ENCODE peak calls at places on chromosomes 11 and 22, in eight cellular contexts. One of them, this sample, is unnamed.
A peak's percentile ranks its signal among the peaks of the same experiment; 100 is the strongest.

GRCh38 chr11:18567081-18567480 is 21.5 kb downstream of the UEVLD start:
- DNase-seq in breast epithelium: no peak
- DNase-seq in GM23338: no peak
- DNase-seq in upper lobe of left lung: no peak
- DNase-seq in prostate gland: no peak
- DNase-seq in endothelial cell of umbilical vein: no peak
- DNase-seq in transverse colon: no peak
- DNase-seq in stomach: no peak
- DNase-seq in this sample: no peak

GRCh38 chr11:40306938-40307548 is 1152.4 kb downstream of the LRRC4C start:
- DNase-seq in GM23338: peak; percentile 74
- DNase-seq in breast epithelium: no peak
- DNase-seq in prostate gland: no peak
- DNase-seq in stomach: no peak
- DNase-seq in upper lobe of left lung: no peak
- DNase-seq in transverse colon: no peak
- DNase-seq in endothelial cell of umbilical vein: peak; percentile 64
- DNase-seq in this sample: peak; percentile 11

GRCh38 chr22:37752189-37753061 is 55.3 kb upstream of the GCAT start:
- DNase-seq in GM23338: no peak
- DNase-seq in endothelial cell of umbilical vein: peak; percentile 90
- DNase-seq in transverse colon: peak; percentile 89
- DNase-seq in stomach: peak; percentile 93
- DNase-seq in upper lobe of left lung: peak; percentile 90
- DNase-seq in breast epithelium: peak; percentile 94
- DNase-seq in prostate gland: peak; percentile 88
- DNase-seq in this sample: no peak

GRCh38 chr11:119672597-119672996 is 56.4 kb downstream of the NECTIN1 start:
- DNase-seq in prostate gland: no peak
- DNase-seq in endothelial cell of umbilical vein: no peak
- DNase-seq in GM23338: no peak
- DNase-seq in upper lobe of left lung: no peak
- DNase-seq in breast epithelium: no peak
- DNase-seq in stomach: no peak
- DNase-seq in transverse colon: no peak
- DNase-seq in this sample: no peak

GRCh38 chr22:48704335-48704734 is 1123.3 kb downstream of the BRD1 start:
- DNase-seq in stomach: no peak
- DNase-seq in upper lobe of left lung: peak; percentile 28
- DNase-seq in breast epithelium: no peak
- DNase-seq in GM23338: no peak
- DNase-seq in endothelial cell of umbilical vein: no peak
- DNase-seq in prostate gland: no peak
- DNase-seq in transverse colon: no peak
- DNase-seq in this sample: no peak

GRCh38 chr11:19931768-19932369 is 219.2 kb downstream of the NAV2 start:
- DNase-seq in upper lobe of left lung: no peak
- DNase-seq in transverse colon: no peak
- DNase-seq in breast epithelium: no peak
- DNase-seq in stomach: no peak
- DNase-seq in prostate gland: no peak
- DNase-seq in endothelial cell of umbilical vein: no peak
- DNase-seq in GM23338: no peak
- DNase-seq in this sample: no peak

GRCh38 chr22:48391171-48391711 is 1436.4 kb downstream of the BRD1 start:
- DNase-seq in GM23338: no peak
- DNase-seq in prostate gland: no peak
- DNase-seq in stomach: no peak
- DNase-seq in breast epithelium: no peak
- DNase-seq in upper lobe of left lung: peak; percentile 42
- DNase-seq in endothelial cell of umbilical vein: no peak
- DNase-seq in transverse colon: no peak
- DNase-seq in this sample: no peak

GRCh38 chr22:40107756-40108437 is 69.8 kb upstream of the TNRC6B start:
- DNase-seq in upper lobe of left lung: peak; percentile 25
- DNase-seq in prostate gland: peak; percentile 56
- DNase-seq in stomach: peak; percentile 33
- DNase-seq in transverse colon: peak; percentile 12
- DNase-seq in endothelial cell of umbilical vein: no peak
- DNase-seq in GM23338: no peak
- DNase-seq in breast epithelium: no peak
- DNase-seq in this sample: no peak

GRCh38 chr11:77580712-77581337 is 8.9 kb upstream of the AQP11 start:
- DNase-seq in stomach: no peak
- DNase-seq in prostate gland: no peak
- DNase-seq in endothelial cell of umbilical vein: no peak
- DNase-seq in upper lobe of left lung: no peak
- DNase-seq in GM23338: peak; percentile 84
- DNase-seq in transverse colon: no peak
- DNase-seq in breast epithelium: no peak
- DNase-seq in this sample: no peak

GRCh38 chr11:46513934-46514342 is 79.9 kb downstream of the AMBRA1 start:
- DNase-seq in transverse colon: peak; percentile 39
- DNase-seq in GM23338: no peak
- DNase-seq in breast epithelium: no peak
- DNase-seq in prostate gland: peak; percentile 73
- DNase-seq in stomach: peak; percentile 52
- DNase-seq in upper lobe of left lung: no peak
- DNase-seq in endothelial cell of umbilical vein: peak; percentile 84
- DNase-seq in this sample: no peak

GRCh38 chr11:39374963-39375698 is 2084.3 kb downstream of the LRRC4C start:
- DNase-seq in GM23338: peak; percentile 53
- DNase-seq in upper lobe of left lung: no peak
- DNase-seq in endothelial cell of umbilical vein: peak; percentile 2
- DNase-seq in transverse colon: no peak
- DNase-seq in prostate gland: no peak
- DNase-seq in breast epithelium: no peak
- DNase-seq in stomach: no peak
- DNase-seq in this sample: no peak

GRCh38 chr11:118503216-118503615 is 24.1 kb upstream of the TTC36 start:
- DNase-seq in GM23338: no peak
- DNase-seq in stomach: no peak
- DNase-seq in endothelial cell of umbilical vein: no peak
- DNase-seq in breast epithelium: no peak
- DNase-seq in transverse colon: no peak
- DNase-seq in upper lobe of left lung: no peak
- DNase-seq in prostate gland: no peak
- DNase-seq in this sample: no peak

GRCh38 chr11:121393855-121394254 is 58.3 kb upstream of the SORL1 start:
- DNase-seq in upper lobe of left lung: no peak
- DNase-seq in prostate gland: no peak
- DNase-seq in stomach: no peak
- DNase-seq in transverse colon: no peak
- DNase-seq in breast epithelium: no peak
- DNase-seq in GM23338: no peak
- DNase-seq in endothelial cell of umbilical vein: no peak
- DNase-seq in this sample: no peak

GRCh38 chr11:128530119-128531091 is 57.0 kb downstream of the ETS1 start:
- DNase-seq in endothelial cell of umbilical vein: no peak
- DNase-seq in stomach: peak; percentile 41
- DNase-seq in GM23338: no peak
- DNase-seq in prostate gland: no peak
- DNase-seq in upper lobe of left lung: no peak
- DNase-seq in breast epithelium: no peak
- DNase-seq in transverse colon: peak; percentile 44
- DNase-seq in this sample: no peak

GRCh38 chr22:31228425-31228824 is 16.3 kb downstream of the LIMK2 start:
- DNase-seq in upper lobe of left lung: no peak
- DNase-seq in prostate gland: no peak
- DNase-seq in breast epithelium: no peak
- DNase-seq in stomach: no peak
- DNase-seq in endothelial cell of umbilical vein: no peak
- DNase-seq in GM23338: no peak
- DNase-seq in transverse colon: no peak
- DNase-seq in this sample: no peak

GRCh38 chr11:44659641-44660040 is 67.1 kb upstream of the TSPAN18 start:
- DNase-seq in transverse colon: peak; percentile 32
- DNase-seq in GM23338: no peak
- DNase-seq in prostate gland: peak; percentile 56
- DNase-seq in upper lobe of left lung: no peak
- DNase-seq in endothelial cell of umbilical vein: no peak
- DNase-seq in breast epithelium: no peak
- DNase-seq in stomach: no peak
- DNase-seq in this sample: no peak

GRCh38 chr22:27844656-27845602 is 43.4 kb upstream of the MN1 start:
- DNase-seq in transverse colon: no peak
- DNase-seq in endothelial cell of umbilical vein: no peak
- DNase-seq in stomach: no peak
- DNase-seq in prostate gland: no peak
- DNase-seq in GM23338: no peak
- DNase-seq in breast epithelium: no peak
- DNase-seq in upper lobe of left lung: peak; percentile 15
- DNase-seq in this sample: no peak

GRCh38 chr11:36594316-36594989 is at the start of gene IFTAP:
- DNase-seq in stomach: peak; percentile 42
- DNase-seq in endothelial cell of umbilical vein: peak; percentile 94
- DNase-seq in breast epithelium: no peak
- DNase-seq in upper lobe of left lung: peak; percentile 85
- DNase-seq in GM23338: peak; percentile 98
- DNase-seq in transverse colon: peak; percentile 33
- DNase-seq in prostate gland: peak; percentile 65
- DNase-seq in this sample: peak; percentile 5

GRCh38 chr11:30002157-30002556 is 14.7 kb downstream of the KCNA4 start:
- DNase-seq in GM23338: no peak
- DNase-seq in endothelial cell of umbilical vein: no peak
- DNase-seq in prostate gland: no peak
- DNase-seq in transverse colon: no peak
- DNase-seq in stomach: no peak
- DNase-seq in breast epithelium: no peak
- DNase-seq in upper lobe of left lung: no peak
- DNase-seq in this sample: no peak

DNA sequence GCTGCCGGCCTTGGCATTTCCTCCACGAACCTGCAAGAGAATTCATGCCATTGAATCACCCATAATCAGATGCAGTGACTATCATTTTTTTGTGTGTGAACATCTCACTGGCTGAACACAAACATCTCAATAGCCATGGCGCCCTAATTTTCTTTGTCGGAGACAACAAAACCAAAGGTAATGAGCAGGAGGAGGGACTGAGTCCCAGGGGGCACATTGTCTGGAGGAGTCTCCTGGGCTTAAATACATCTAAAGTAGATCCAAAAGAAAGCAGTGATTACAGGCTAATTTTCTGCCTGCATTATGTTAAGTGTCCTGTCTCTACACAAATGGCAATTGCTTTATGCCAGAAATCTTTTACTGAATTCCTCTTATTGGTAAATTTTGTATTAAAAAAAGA is 113.5 kb downstream of the NTM start:
- DNase-seq in GM23338: no peak
- DNase-seq in stomach: no peak
- DNase-seq in upper lobe of left lung: no peak
- DNase-seq in endothelial cell of umbilical vein: no peak
- DNase-seq in transverse colon: no peak
- DNase-seq in prostate gland: no peak
- DNase-seq in breast epithelium: no peak
- DNase-seq in this sample: no peak
- TF ChIP-seq POLR2AphosphoS5 in GM23338: no peak
- TF ChIP-seq POLR2AphosphoS5 in stomach: no peak
- TF ChIP-seq POLR2AphosphoS5 in upper lobe of left lung: no peak
- TF ChIP-seq POLR2AphosphoS5 in endothelial cell of umbilical vein: no peak
- TF ChIP-seq POLR2AphosphoS5 in transverse colon: no peak
- TF ChIP-seq POLR2AphosphoS5 in prostate gland: no peak
- TF ChIP-seq POLR2AphosphoS5 in breast epithelium: no peak
- TF ChIP-seq POLR2AphosphoS5 in this sample: no peak

GRCh38 chr11:35253237-35253636 is 114.3 kb downstream of the CD44 start:
- DNase-seq in upper lobe of left lung: no peak
- DNase-seq in prostate gland: no peak
- DNase-seq in GM23338: no peak
- DNase-seq in endothelial cell of umbilical vein: no peak
- DNase-seq in breast epithelium: no peak
- DNase-seq in transverse colon: no peak
- DNase-seq in stomach: no peak
- DNase-seq in this sample: no peak
- TF ChIP-seq POLR2AphosphoS5 in upper lobe of left lung: no peak
- TF ChIP-seq POLR2AphosphoS5 in prostate gland: no peak
- TF ChIP-seq POLR2AphosphoS5 in GM23338: no peak
- TF ChIP-seq POLR2AphosphoS5 in endothelial cell of umbilical vein: no peak
- TF ChIP-seq POLR2AphosphoS5 in breast epithelium: no peak
- TF ChIP-seq POLR2AphosphoS5 in transverse colon: no peak
- TF ChIP-seq POLR2AphosphoS5 in stomach: no peak
- TF ChIP-seq POLR2AphosphoS5 in this sample: no peak

GRCh38 chr22:45552017-45552411 is 49.3 kb downstream of the FBLN1 start:
- DNase-seq in stomach: no peak
- DNase-seq in prostate gland: no peak
- DNase-seq in GM23338: peak; percentile 38
- DNase-seq in upper lobe of left lung: peak; percentile 74
- DNase-seq in breast epithelium: no peak
- DNase-seq in endothelial cell of umbilical vein: no peak
- DNase-seq in transverse colon: no peak
- DNase-seq in this sample: no peak

GRCh38 chr22:45550891-45551290 is 48.2 kb downstream of the FBLN1 start:
- DNase-seq in GM23338: no peak
- DNase-seq in transverse colon: no peak
- DNase-seq in endothelial cell of umbilical vein: no peak
- DNase-seq in prostate gland: no peak
- DNase-seq in upper lobe of left lung: no peak
- DNase-seq in stomach: no peak
- DNase-seq in breast epithelium: no peak
- DNase-seq in this sample: no peak

GRCh38 chr22:45550416-45550815 is 47.7 kb downstream of the FBLN1 start:
- DNase-seq in breast epithelium: no peak
- DNase-seq in prostate gland: no peak
- DNase-seq in upper lobe of left lung: no peak
- DNase-seq in endothelial cell of umbilical vein: no peak
- DNase-seq in transverse colon: no peak
- DNase-seq in GM23338: no peak
- DNase-seq in stomach: no peak
- DNase-seq in this sample: no peak

GRCh38 chr22:45552580-45553332 is 50.1 kb downstream of the FBLN1 start:
- DNase-seq in breast epithelium: no peak
- DNase-seq in prostate gland: no peak
- DNase-seq in stomach: peak; percentile 30
- DNase-seq in endothelial cell of umbilical vein: no peak
- DNase-seq in transverse colon: peak; percentile 44
- DNase-seq in upper lobe of left lung: peak; percentile 69
- DNase-seq in GM23338: peak; percentile 73
- DNase-seq in this sample: no peak

GRCh38 chr22:45551310-45552016 is 48.8 kb downstream of the FBLN1 start:
- DNase-seq in transverse colon: no peak
- DNase-seq in upper lobe of left lung: peak; percentile 85
- DNase-seq in stomach: no peak
- DNase-seq in prostate gland: no peak
- DNase-seq in endothelial cell of umbilical vein: no peak
- DNase-seq in breast epithelium: no peak
- DNase-seq in GM23338: no peak
- DNase-seq in this sample: no peak
- TF ChIP-seq POLR2AphosphoS5 in transverse colon: no peak
- TF ChIP-seq POLR2AphosphoS5 in upper lobe of left lung: peak; percentile 53
- TF ChIP-seq POLR2AphosphoS5 in stomach: peak; percentile 22
- TF ChIP-seq POLR2AphosphoS5 in prostate gland: no peak
- TF ChIP-seq POLR2AphosphoS5 in endothelial cell of umbilical vein: no peak
- TF ChIP-seq POLR2AphosphoS5 in breast epithelium: peak; percentile 58
- TF ChIP-seq POLR2AphosphoS5 in GM23338: no peak
- TF ChIP-seq POLR2AphosphoS5 in this sample: no peak

DNA sequence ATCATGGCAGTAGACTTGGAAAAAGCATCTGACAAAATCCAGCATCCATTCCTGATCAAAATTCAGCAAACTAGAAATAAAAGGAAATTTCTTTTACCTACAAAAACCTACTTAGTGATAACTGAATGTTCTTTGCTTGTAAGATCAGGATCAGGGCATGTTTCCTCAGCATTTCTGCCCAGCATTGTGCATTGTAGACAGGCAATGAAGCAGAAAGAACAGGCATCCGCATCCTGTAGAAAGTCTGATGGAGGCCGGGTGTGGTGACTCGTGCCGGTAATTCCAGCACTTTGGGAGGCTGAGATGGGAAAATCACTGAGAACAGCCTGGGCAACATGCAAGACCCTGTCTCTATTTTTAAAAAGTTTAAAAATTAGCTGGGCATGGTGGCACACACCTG is 32.5 kb upstream of the PANX2 start:
- DNase-seq in transverse colon: no peak
- DNase-seq in endothelial cell of umbilical vein: no peak
- DNase-seq in stomach: no peak
- DNase-seq in prostate gland: no peak
- DNase-seq in breast epithelium: no peak
- DNase-seq in GM23338: no peak
- DNase-seq in upper lobe of left lung: no peak
- DNase-seq in this sample: no peak
- TF ChIP-seq POLR2AphosphoS5 in transverse colon: no peak
- TF ChIP-seq POLR2AphosphoS5 in endothelial cell of umbilical vein: no peak
- TF ChIP-seq POLR2AphosphoS5 in stomach: no peak
- TF ChIP-seq POLR2AphosphoS5 in prostate gland: no peak
- TF ChIP-seq POLR2AphosphoS5 in breast epithelium: no peak
- TF ChIP-seq POLR2AphosphoS5 in GM23338: no peak
- TF ChIP-seq POLR2AphosphoS5 in upper lobe of left lung: no peak
- TF ChIP-seq POLR2AphosphoS5 in this sample: no peak

This sample was measured in GM12892.